ENCODE peak calls at places on chromosomes 2 and 18, in four cellular contexts. A is AG08396; Y is heart left ventricle; V is activated gamma-delta T cell treated with anti-CD3 and anti-CD28 coated beads, Interleukin-2, amount 50 U/mL, for 16 hours. Q is an unnamed sample.

GRCh38 chr18:24271381-24272331 is 126.0 kb downstream of the OSBPL1A start:
- DNase-seq in V (no peak), A (peak; percentile 86), Y (peak; percentile 86), Q (peak; percentile 53)

GRCh38 chr2:213251618-213252017 is 32.6 kb upstream of the SPAG16 start:
- DNase-seq in A (peak; percentile 33), Y (no peak), V (no peak), Q (peak; percentile 43)

GRCh38 chr2:178413472-178414265 is 37.3 kb downstream of the PRKRA start:
- DNase-seq in V (peak; percentile 49), Y (peak; percentile 80), A (peak; percentile 70), Q (peak; percentile 86)

GRCh38 chr18:64165906-64166305 is 17.0 kb upstream of the LINC00305 start:
- DNase-seq in A (no peak), Y (no peak), V (no peak), Q (peak; percentile 22)

GRCh38 chr2:222424729-222425671 is 657 bp downstream of the SGPP2 start:
- DNase-seq in V (no peak), A (no peak), Y (peak; percentile 61), Q (peak; percentile 14)

GRCh38 chr2:128754246-128754724 is 435.6 kb upstream of the HS6ST1 start:
- DNase-seq in A (no peak), V (no peak), Y (peak; percentile 76), Q (no peak)

GRCh38 chr18:8519102-8519501 is 90.1 kb upstream of the RAB12 start:
- DNase-seq in A (no peak), V (no peak), Y (no peak), Q (no peak)

GRCh38 chr2:1367584-1367983 is 45.7 kb upstream of the TPO start:
- DNase-seq in A (no peak), Y (no peak), V (no peak), Q (no peak)

GRCh38 chr2:196516541-196516940 is 123.0 kb upstream of the CCDC150 start:
- DNase-seq in Y (no peak), A (no peak), V (no peak), Q (no peak)

GRCh38 chr2:162261032-162261945 is 18.0 kb upstream of the FAP start:
- DNase-seq in V (no peak), Y (peak; percentile 71), A (peak; percentile 31), Q (no peak)

GRCh38 chr18:54043484-54044256 is 180.8 kb downstream of the MBD2 start:
- DNase-seq in Y (no peak), V (no peak), A (no peak), Q (no peak)

GRCh38 chr18:45527891-45528290 is 87.4 kb upstream of the SLC14A2 start:
- DNase-seq in A (no peak), V (no peak), Y (no peak), Q (no peak)

GRCh38 chr18:69934866-69935265 is 12.8 kb downstream of the CD226 start:
- DNase-seq in A (no peak), V (no peak), Y (no peak), Q (no peak)

Q was measured in kidney glomerular epithelial cell.